ENCODE peak calls at places on chromosomes 6 and 20, in seven cellular contexts. Z is A549; W is pancreas; D is MG63; N is effector memory CD4-positive, alpha-beta T cell; F is uterus; P is H1. B is an unnamed sample. For H3K9me3, the result is how much of the 10 kb centered on the place peaks cover.

GRCh38 chr6:3438190-3439167 is 18.4 kb downstream of the SLC22A23 start:
- DNase-seq in Z (peak), D (peak), P (no peak), N (no peak), F (no peak), W (no peak), B (no peak)

GRCh38 chr6:138211048-138211581 is 7.2 kb downstream of the PBOV1 start:
- DNase-seq in N (no peak), F (no peak), P (no peak), Z (peak), W (no peak), D (no peak), B (no peak)

GRCh38 chr20:38542994-38543906 is 37.7 kb upstream of the ADIG start:
- DNase-seq in D (no peak), F (no peak), N (no peak), Z (no peak), P (no peak), W (no peak), B (no peak)

GRCh38 chr6:106141441-106142237 is 55.5 kb downstream of the PRDM1 start:
- DNase-seq in P (no peak), W (no peak), D (no peak), F (no peak), Z (no peak), N (no peak), B (no peak)

GRCh38 chr20:37392441-37393195 is 46.7 kb downstream of the SRC start:
- DNase-seq in P (no peak), Z (peak), W (no peak), F (no peak), N (no peak), D (no peak), B (no peak)

GRCh38 chr20:8464368-8464767 is 332.3 kb downstream of the PLCB1 start:
- DNase-seq in W (no peak), F (no peak), Z (peak), D (peak), P (no peak), N (no peak), B (no peak)

GRCh38 chr6:35485402-35485877 is 11.4 kb downstream of the TEAD3 start:
- DNase-seq in D (peak), W (no peak), Z (no peak), P (no peak), N (no peak), F (peak), B (peak)

GRCh38 chr6:124977067-124977908 is 15.1 kb downstream of the RNF217 start:
- DNase-seq in Z (no peak), D (no peak), W (no peak), F (no peak), N (no peak), P (no peak), B (no peak)

GRCh38 chr6:17421406-17421805 is 28.0 kb downstream of the CAP2 start:
- DNase-seq in F (no peak), P (no peak), N (no peak), Z (no peak), W (no peak), D (no peak), B (no peak)

GRCh38 chr20:56222201-56222600 is 26.3 kb upstream of the MC3R start:
- DNase-seq in Z (no peak), D (no peak), P (no peak), N (no peak), F (no peak), W (no peak), B (no peak)

GRCh38 chr20:22974354-22974753 is 60.8 kb upstream of the SSTR4 start:
- DNase-seq in N (no peak), Z (peak), D (no peak), W (no peak), F (no peak), P (no peak), B (no peak)

GRCh38 chr6:33273129-33273923 is 1.5 kb downstream of the RPS18 start:
- DNase-seq in D (no peak), P (no peak), N (no peak), Z (no peak), W (no peak), F (no peak), B (no peak)

GRCh38 chr20:56690531-56691175 is 61.5 kb downstream of the TFAP2C start:
- DNase-seq in F (no peak), P (no peak), N (no peak), W (no peak), D (no peak), Z (no peak), B (no peak)

GRCh38 chr20:4046926-4047325 is 31.6 kb upstream of the RNF24 start:
- DNase-seq in F (no peak), W (no peak), N (no peak), Z (no peak), D (no peak), P (no peak), B (no peak)

GRCh38 chr6:10719386-10720228 is 3.3 kb upstream of the TMEM14C start:
- DNase-seq in P (no peak), D (peak), W (peak), N (no peak), F (peak), Z (no peak), B (peak)

GRCh38 chr6:33276581-33276863 is 401 bp upstream of the B3GALT4 start:
- DNase-seq in D (no peak), N (no peak), F (no peak), P (no peak), Z (no peak), W (no peak), B (no peak)

GRCh38 chr6:133041020-133041419 is 200.1 kb upstream of the EYA4 start:
- DNase-seq in P (no peak), Z (no peak), N (no peak), F (no peak), W (no peak), D (no peak), B (peak)

GRCh38 chr6:10733151-10733715 is 10.4 kb downstream of the TMEM14C start:
- DNase-seq in F (no peak), Z (no peak), D (no peak), N (no peak), P (no peak), W (no peak), B (no peak)

GRCh38 chr6:40194771-40195170 is 260.5 kb upstream of the MOCS1 start:
- DNase-seq in Z (no peak), N (no peak), F (no peak), P (no peak), D (no peak), W (no peak), B (no peak)

GRCh38 chr6:111552241-111552744 is 53.4 kb downstream of the TRAF3IP2 start:
- DNase-seq in D (no peak), W (peak), Z (no peak), P (peak), F (peak), N (no peak), B (peak)

GRCh38 chr20:38024496-38024895 is 8.8 kb downstream of the TTI1 start:
- DNase-seq in F (no peak), P (no peak), N (no peak), W (no peak), Z (no peak), D (peak), B (no peak)

GRCh38 chr20:7665311-7665863 is 274.9 kb downstream of the HAO1 start:
- DNase-seq in Z (no peak), W (no peak), D (no peak), P (no peak), F (no peak), N (no peak), B (no peak)

GRCh38 chr6:128513878-128514277 is 6.5 kb downstream of the PTPRK start:
- DNase-seq in W (no peak), D (no peak), P (no peak), Z (no peak), F (no peak), N (no peak), B (no peak)

DNA sequence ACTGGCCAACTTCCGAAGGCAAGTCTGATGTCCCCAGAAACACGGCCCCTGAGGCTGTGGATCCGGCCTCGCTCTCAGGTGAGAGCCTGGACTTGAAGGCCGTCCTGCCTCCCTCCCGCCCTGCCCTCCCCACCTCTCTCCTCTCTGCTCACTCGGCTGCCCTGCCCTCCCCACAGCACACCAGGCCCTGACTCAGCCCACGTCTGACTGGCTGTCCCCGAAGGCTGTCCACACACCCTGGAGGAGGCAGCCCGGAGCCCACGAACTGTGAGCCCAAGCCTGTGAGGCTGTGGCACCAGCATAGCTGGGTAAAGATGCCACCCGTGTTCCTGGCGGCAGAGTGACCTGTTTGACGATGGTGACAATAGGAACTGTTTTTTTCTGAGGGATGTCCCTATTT is 16.3 kb downstream of the GATA5 start:
- DNase-seq in W (no peak), Z (no peak), D (no peak), F (no peak), N (no peak), P (no peak), B (no peak)
- H3K9me3 ChIP-seq in W (under half), Z (under half), D (under half), F (under half), N (under half), P (under half), B (under half)

DNA sequence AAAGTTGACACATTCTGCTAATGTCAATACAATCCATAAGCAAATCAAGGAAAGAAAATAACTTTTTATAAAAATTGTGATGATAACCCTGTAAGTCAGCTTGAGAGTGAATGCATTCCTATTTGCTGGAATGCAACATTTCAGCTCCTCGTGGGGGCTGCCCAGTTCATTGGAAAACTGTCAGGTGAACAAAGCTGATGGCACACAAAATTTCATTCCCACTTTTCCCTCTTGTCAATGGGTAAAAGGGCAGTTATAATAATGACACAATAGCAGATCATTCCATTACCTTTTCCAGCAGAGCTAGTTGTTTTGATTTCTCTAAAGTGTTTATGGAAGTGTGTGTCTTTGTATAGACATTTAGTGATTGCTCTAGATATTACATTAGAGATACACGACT is 1124.6 kb upstream of the MAP3K7 start:
- DNase-seq in P (no peak), Z (no peak), N (no peak), W (no peak), D (no peak), F (no peak), B (no peak)
- H3K9me3 ChIP-seq in P (under half), Z (under half), N (under half), W (under half), D (under half), F (under half), B (under half)

DNA sequence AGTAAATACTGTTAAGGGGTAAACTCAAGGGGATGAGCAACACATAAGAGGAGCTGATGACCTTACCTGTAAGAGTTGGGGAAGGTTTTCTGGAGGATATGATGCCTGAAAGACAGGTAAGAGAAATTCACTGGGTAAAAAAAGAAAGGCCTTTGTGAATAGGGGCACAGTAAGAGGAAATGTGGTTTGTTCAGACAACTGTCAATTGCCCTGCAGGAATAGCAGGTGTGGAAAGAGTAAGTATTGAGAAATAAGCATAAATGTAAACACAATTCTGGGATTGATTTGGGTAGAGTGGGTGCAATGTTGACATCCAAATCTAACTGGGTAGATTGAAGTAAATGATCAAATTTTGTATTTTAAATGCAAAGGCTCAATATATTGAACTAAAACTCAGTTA is 670.0 kb downstream of the DHX35 start:
- DNase-seq in Z (no peak), W (no peak), P (no peak), D (no peak), F (no peak), N (no peak), B (no peak)
- H3K9me3 ChIP-seq in Z (under half), W (under half), P (under half), D (under half), F (under half), N (under half), B (under half)

GRCh38 chr20:79565-79964 is 7.9 kb upstream of the DEFB125 start:
- DNase-seq in F (no peak), D (no peak), W (no peak), N (no peak), P (no peak), Z (no peak), B (no peak)
- H3K9me3 ChIP-seq in F (under half), D (under half), W (under half), N (under half), P (under half), Z (under half), B (under half)

DNA sequence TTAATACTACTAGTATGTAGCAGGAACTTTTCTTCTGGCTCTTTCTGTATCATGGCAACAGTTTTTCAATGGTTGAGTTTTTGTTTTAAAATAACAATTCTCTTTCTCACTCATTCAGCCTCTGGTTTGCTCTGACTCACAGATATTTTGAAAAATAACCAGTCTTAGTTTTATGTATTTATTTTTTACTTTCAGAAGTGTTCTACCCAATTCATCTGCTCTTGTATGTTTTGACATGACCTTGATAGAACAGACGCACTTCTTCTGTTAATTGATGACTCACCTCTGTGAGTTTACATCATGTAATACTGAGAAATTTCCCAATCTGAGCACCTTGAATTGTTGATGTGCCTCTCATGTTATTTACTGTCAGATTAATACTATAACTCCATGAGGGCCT is 178.9 kb downstream of the SASH1 start:
- DNase-seq in W (no peak), Z (no peak), F (no peak), P (no peak), N (no peak), D (no peak), B (no peak)
- H3K9me3 ChIP-seq in W (under half), Z (under half), F (under half), P (under half), N (under half), D (under half), B (under half)

DNA sequence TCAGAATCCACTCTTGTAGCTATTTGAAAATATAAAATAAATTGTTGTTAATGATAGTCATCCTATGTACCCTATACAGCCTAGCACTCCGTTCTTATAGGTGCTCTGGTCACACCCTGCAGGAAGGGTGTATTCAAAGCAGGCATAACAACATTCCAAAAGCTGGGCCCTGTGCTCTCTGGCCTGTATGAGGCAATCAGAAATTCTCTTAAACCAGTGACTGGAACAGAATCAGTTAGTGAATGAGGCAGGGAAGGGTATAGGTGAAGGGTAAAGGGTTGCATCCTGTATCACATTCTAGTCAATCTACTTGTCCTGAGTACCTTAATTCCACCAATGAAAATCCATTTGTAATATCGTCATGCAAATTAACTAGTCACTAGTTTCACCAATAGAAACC is 154.5 kb upstream of the ZNF217 start:
- DNase-seq in F (no peak), Z (no peak), W (no peak), D (no peak), P (no peak), N (no peak), B (no peak)
- H3K9me3 ChIP-seq in F (under half), Z (under half), W (under half), D (under half), P (under half), N (under half), B (under half)

DNA sequence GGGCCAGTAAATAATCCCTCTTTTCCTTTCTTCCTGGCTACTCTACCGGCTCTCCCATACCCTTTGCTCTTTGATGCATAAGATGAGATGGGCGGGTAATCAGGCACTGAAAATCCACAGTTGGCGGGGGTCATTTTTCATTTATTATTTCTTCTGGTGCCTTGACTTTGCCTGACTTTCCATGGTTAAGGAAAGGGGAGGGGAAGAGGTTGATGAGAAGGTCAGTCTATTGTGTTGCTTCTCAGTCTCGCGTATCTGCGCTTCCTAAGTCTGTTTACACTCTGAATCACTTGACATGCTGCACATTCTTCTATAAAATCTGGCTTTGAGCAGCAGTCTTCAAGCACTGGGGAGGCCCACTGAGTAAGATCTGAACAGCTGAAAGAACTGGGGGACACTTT is 121.1 kb upstream of the HDGFL1 start:
- DNase-seq in D (no peak), P (no peak), N (no peak), W (no peak), Z (peak), F (no peak), B (no peak)
- H3K9me3 ChIP-seq in D (under half), P (under half), N (under half), W (under half), Z (under half), F (under half), B (under half)

GRCh38 chr6:118577972-118578371 is 29.9 kb downstream of the PLN start:
- DNase-seq in D (no peak), N (no peak), F (no peak), P (no peak), W (no peak), Z (no peak), B (no peak)
- H3K9me3 ChIP-seq in D (under half), N (under half), F (under half), P (under half), W (under half), Z (under half), B (half or more)

DNA sequence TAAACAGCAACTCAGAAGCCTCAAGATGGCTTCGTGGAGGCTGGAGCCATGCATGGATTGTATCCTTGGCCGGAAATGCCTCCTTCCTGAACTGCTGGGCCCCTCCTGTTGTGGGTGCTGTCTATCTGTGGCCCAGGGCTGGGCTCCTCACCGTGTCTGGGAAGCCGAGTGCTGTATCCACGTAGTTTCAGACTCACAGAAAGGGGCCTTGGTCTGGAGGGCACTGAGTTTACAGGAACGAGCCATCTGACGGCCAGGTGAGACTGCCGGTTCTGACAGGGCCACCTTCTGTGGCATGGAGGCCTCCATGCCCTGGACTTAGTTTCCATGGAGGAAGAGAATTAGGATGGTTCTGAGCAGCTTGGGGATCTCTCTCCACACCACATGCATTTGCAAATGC is 142.2 kb downstream of the ERMARD start:
- DNase-seq in W (no peak), Z (no peak), N (no peak), P (no peak), F (no peak), D (no peak), B (no peak)
- H3K9me3 ChIP-seq in W (under half), Z (under half), N (under half), P (under half), F (under half), D (under half), B (under half)

B was measured in heart right ventricle.